ENCODE peak calls at places on chromosomes 2 and 18, in nine cellular contexts. J, O, U, R, K, L, Z, V and P are unnamed samples.

GRCh38 chr18:49973592-49973991 is 160.3 kb upstream of the ACAA2 start:
- DNase-seq in J (no peak), O (no peak), U (no peak), R (no peak), K (no peak), L (no peak), Z (no peak), V (no peak), P (no peak)

GRCh38 chr2:128288781-128289180 is 29.9 kb downstream of the HS6ST1 start:
- DNase-seq in J (no peak), O (no peak), U (no peak), R (no peak), K (no peak), L (no peak), Z (no peak), V (no peak), P (no peak)

GRCh38 chr2:171482877-171483276 is 39.4 kb upstream of the CYBRD1 start:
- DNase-seq in J (no peak), O (no peak), U (no peak), R (no peak), K (no peak), L (no peak), Z (no peak), V (no peak), P (no peak)

GRCh38 chr2:176507736-176508135 is 238.5 kb downstream of the MTX2 start:
- DNase-seq in J (no peak), O (no peak), U (no peak), R (no peak), K (no peak), L (no peak), Z (no peak), V (no peak), P (no peak)

GRCh38 chr2:153455856-153456255 is 22.7 kb downstream of the RPRM start:
- DNase-seq in J (no peak), O (no peak), U (no peak), R (no peak), K (no peak), L (no peak), Z (no peak), V (no peak), P (no peak)

GRCh38 chr18:42113529-42114191 is 158.6 kb downstream of the PIK3C3 start:
- DNase-seq in J (no peak), O (no peak), U (no peak), R (no peak), K (no peak), L (no peak), Z (no peak), V (peak), P (no peak)

GRCh38 chr2:219468410-219469185 is 30.1 kb upstream of the GMPPA start:
- DNase-seq in J (no peak), O (no peak), U (no peak), R (no peak), K (no peak), L (no peak), Z (no peak), V (no peak), P (no peak)

GRCh38 chr2:127586746-127587295 is 51.3 kb downstream of the MYO7B start:
- DNase-seq in J (no peak), O (no peak), U (no peak), R (no peak), K (no peak), L (peak), Z (peak), V (no peak), P (no peak)

GRCh38 chr2:51921076-51921475 is 889.1 kb upstream of the NRXN1 start:
- DNase-seq in J (no peak), O (no peak), U (no peak), R (no peak), K (no peak), L (no peak), Z (no peak), V (no peak), P (no peak)